ENCODE peak calls at places on chromosomes 2 and 18, in ten cellular contexts. W, Y, I, Z, X, V, A, R, H and Q are unnamed samples.

GRCh38 chr2:110866036-110866435 is 133.7 kb downstream of the ACOXL start:
- DNase-seq in W (no peak), Y (no peak), I (no peak), Z (no peak), X (no peak), V (no peak), A (no peak), R (no peak), H (no peak), Q (no peak)

GRCh38 chr18:79494936-79495335 is 99.2 kb downstream of the NFATC1 start:
- DNase-seq in W (no peak), Y (no peak), I (no peak), Z (no peak), X (no peak), V (no peak), A (no peak), R (no peak), H (no peak), Q (no peak)

GRCh38 chr2:189676471-189676870 is 2.0 kb downstream of the ANKAR start:
- DNase-seq in W (no peak), Y (no peak), I (peak; percentile 55), Z (no peak), X (no peak), V (no peak), A (no peak), R (no peak), H (no peak), Q (no peak)

GRCh38 chr2:136238552-136239346 is 120.8 kb upstream of the CXCR4 start:
- DNase-seq in W (no peak), Y (peak; percentile 53), I (peak; percentile 32), Z (no peak), X (no peak), V (peak; percentile 29), A (peak; percentile 75), R (no peak), H (peak; percentile 33), Q (peak; percentile 33)

GRCh38 chr18:60861575-60861974 is 471.7 kb upstream of the CDH20 start:
- DNase-seq in W (no peak), Y (no peak), I (no peak), Z (no peak), X (no peak), V (no peak), A (no peak), R (no peak), H (no peak), Q (no peak)

GRCh38 chr2:18378020-18378653 is 182.3 kb downstream of the RDH14 start:
- DNase-seq in W (peak; percentile 30), Y (no peak), I (peak; percentile 61), Z (peak; percentile 49), X (no peak), V (peak; percentile 41), A (peak; percentile 67), R (no peak), H (peak; percentile 78), Q (no peak)

GRCh38 chr2:127017548-127017947 is 89.4 kb downstream of the BIN1 start:
- DNase-seq in W (no peak), Y (no peak), I (no peak), Z (no peak), X (no peak), V (no peak), A (no peak), R (no peak), H (no peak), Q (no peak)

GRCh38 chr18:79064228-79064627 is 5.0 kb upstream of the ATP9B start:
- DNase-seq in W (no peak), Y (no peak), I (no peak), Z (no peak), X (no peak), V (no peak), A (no peak), R (no peak), H (no peak), Q (no peak)

GRCh38 chr18:47772374-47773248 is 157.8 kb downstream of the SMAD2 start:
- DNase-seq in W (peak; percentile 81), Y (peak; percentile 48), I (peak; percentile 38), Z (peak; percentile 43), X (peak; percentile 5), V (peak; percentile 83), A (peak; percentile 53), R (peak; percentile 77), H (peak; percentile 64), Q (peak; percentile 54)

DNA sequence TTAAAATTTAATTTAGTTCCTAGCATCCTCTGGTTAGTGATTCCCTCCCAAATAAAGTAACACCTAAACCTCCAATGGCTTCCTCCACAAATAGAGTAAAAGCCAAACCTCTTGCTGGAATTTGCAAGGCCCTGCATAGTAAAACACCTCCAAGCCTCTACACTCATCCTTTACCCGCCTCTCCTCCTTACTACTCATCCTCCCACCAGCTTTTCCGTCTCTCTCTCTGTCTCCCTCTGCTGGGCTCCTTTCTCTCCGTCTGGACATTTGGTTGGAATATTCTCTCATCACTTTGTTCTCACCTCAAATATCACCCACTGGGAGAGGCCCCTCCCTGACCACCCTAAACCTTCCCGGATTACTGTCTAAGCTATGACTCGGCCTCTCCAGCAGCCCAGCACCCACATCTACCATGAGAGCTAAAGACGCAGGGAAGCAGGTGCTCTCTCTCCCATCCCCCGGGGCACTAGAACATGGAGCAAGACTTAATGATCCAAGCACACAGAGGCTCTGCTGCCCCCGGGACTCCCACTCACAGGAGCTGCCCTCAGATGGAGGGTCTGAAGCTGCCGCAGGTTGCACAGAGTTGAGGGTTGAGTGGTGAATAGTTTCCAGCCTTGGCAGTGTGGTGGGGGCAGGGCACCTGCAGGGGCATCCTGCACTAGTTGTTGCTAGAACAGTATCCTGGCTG is 167.2 kb downstream of the FBXO15 start:
- DNase-seq in W (no peak), Y (no peak), I (no peak), Z (peak; percentile 62), X (no peak), V (peak; percentile 25), A (peak; percentile 9), R (no peak), H (peak; percentile 48), Q (no peak)
- TF ChIP-seq CTCF in W (peak; percentile 53), Y (no peak), I (peak; percentile 40), Z (peak; percentile 69), X (peak; percentile 59), V (no peak), A (peak; percentile 25), R (peak; percentile 27), H (peak; percentile 73), Q (no peak)

DNA sequence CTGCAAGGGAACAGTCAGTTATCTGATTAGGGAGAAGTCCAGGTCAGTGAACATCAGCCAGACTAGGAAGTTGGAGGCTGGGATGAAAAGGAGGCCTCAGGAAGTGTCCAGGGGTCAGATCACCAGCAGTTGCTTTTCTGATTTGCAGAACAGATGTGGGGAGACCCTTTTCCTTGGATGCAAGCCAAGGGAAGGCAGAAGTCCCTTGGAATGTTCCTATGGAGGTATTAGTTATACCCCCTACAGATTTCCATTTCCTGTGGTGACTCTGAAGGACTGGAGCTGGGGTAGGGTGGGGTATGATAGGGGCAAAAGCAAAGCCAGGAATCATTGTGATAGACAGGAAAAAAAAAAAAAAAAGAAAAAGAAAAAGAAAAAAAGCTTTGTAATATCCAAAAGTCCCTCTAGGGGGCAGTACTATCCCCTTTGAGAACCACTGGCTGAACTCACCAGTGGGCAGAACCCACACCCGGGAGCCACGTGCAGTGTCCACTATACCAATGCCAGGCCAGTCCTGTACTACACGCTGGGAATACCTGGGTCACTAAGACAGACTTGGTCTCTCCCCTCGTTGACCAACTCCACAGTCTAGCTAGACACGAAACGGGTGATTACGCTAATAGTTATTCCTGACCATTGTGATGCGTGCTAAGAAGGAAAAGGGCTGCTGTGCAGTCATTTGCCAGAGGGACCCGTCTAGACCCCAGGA is 7.4 kb downstream of the DYSF start:
- DNase-seq in W (no peak), Y (no peak), I (no peak), Z (no peak), X (no peak), V (no peak), A (peak; percentile 30), R (no peak), H (peak; percentile 28), Q (no peak)
- TF ChIP-seq CTCF in W (peak; percentile 67), Y (no peak), I (peak; percentile 51), Z (peak; percentile 65), X (peak; percentile 69), V (no peak), A (peak; percentile 60), R (peak; percentile 31), H (peak; percentile 72), Q (no peak)

GRCh38 chr2:239033801-239034560 is 186.1 kb downstream of the TWIST2 start:
- DNase-seq in W (peak; percentile 13), Y (no peak), I (no peak), Z (no peak), X (no peak), V (no peak), A (no peak), R (no peak), H (no peak), Q (no peak)

GRCh38 chr2:239036819-239037558 is 189.1 kb downstream of the TWIST2 start:
- DNase-seq in W (no peak), Y (no peak), I (no peak), Z (no peak), X (no peak), V (no peak), A (no peak), R (no peak), H (no peak), Q (no peak)

GRCh38 chr2:239034561-239035341 is 186.9 kb downstream of the TWIST2 start:
- DNase-seq in W (no peak), Y (no peak), I (no peak), Z (no peak), X (no peak), V (no peak), A (no peak), R (no peak), H (no peak), Q (no peak)

GRCh38 chr2:239035997-239036731 is 188.3 kb downstream of the TWIST2 start:
- DNase-seq in W (no peak), Y (no peak), I (no peak), Z (no peak), X (no peak), V (peak; percentile 10), A (no peak), R (no peak), H (peak; percentile 14), Q (no peak)

GRCh38 chr2:239035361-239035814 is 187.5 kb downstream of the TWIST2 start:
- DNase-seq in W (no peak), Y (peak; percentile 60), I (no peak), Z (peak; percentile 74), X (no peak), V (peak; percentile 66), A (no peak), R (peak; percentile 53), H (peak; percentile 68), Q (peak; percentile 69)
- TF ChIP-seq CTCF in W (peak; percentile 67), Y (peak; percentile 88), I (peak; percentile 54), Z (peak; percentile 79), X (peak; percentile 82), V (peak; percentile 89), A (peak; percentile 83), R (peak; percentile 96), H (peak; percentile 81), Q (peak; percentile 89)

DNA sequence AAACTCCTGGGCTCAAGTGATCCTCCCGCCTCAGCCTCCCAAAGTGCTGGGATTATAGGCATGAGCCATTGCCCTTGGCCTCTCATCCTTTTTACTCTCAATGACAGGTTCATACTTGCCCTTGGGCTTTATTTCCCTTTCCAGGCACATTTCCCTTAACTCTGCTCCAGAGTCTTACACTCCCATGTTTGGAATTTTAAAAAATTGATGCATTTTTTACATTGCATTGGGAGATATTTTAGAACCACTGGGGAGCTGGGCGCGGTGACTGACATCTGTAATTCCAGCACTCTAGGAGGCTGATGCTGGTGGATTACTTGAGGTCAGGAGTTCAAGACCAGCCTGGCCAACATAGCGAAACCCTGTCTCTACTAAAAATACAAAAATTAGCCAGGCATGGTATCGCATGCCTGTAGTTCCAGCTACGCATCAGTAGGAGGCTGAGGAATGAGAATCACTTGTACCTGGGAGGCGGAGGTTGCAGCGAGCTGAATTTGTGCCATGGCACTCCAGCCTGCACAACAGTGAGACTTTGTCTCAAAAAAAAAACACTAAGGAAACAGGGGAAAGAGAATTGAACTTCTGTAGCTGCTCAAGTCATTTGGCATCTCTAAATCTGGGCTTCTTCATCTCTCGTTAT is 18.2 kb downstream of the TGIF1 start:
- DNase-seq in W (no peak), Y (no peak), I (no peak), Z (no peak), X (no peak), V (no peak), A (no peak), R (no peak), H (no peak), Q (no peak)
- TF ChIP-seq CTCF in W (peak; percentile 15), Y (no peak), I (no peak), Z (peak; percentile 37), X (no peak), V (no peak), A (no peak), R (no peak), H (peak; percentile 21), Q (no peak)